ENCODE peak calls at places on chromosomes 4 and X, in ten cellular contexts. C is esophagus squamous epithelium, K is stomach, F is lower leg skin, M is spleen, G is IMR-90, N is A549, Y is heart left ventricle, E is sigmoid colon, J is HCT116. D is an unnamed sample.

GRCh38 chr4:74618659-74619058 is 173.7 kb downstream of the AREG start:
- DNase-seq in C (no peak), K (no peak), F (no peak), M (no peak), G (peak), N (peak), Y (no peak), E (no peak), J (no peak), D (peak)

GRCh38 chrX:72352786-72353185 is 47.1 kb upstream of the CITED1 start:
- DNase-seq in C (no peak), K (no peak), F (no peak), M (no peak), G (no peak), N (no peak), Y (no peak), E (no peak), J (no peak), D (no peak)

GRCh38 chrX:52263417-52263816 is 78.7 kb downstream of the MAGED4 start:
- DNase-seq in C (no peak), K (no peak), F (no peak), M (no peak), G (no peak), N (no peak), Y (no peak), E (no peak), J (no peak), D (no peak)

GRCh38 chr4:159048166-159048886 is 54.6 kb upstream of the RAPGEF2 start:
- DNase-seq in C (no peak), K (peak), F (peak), M (no peak), G (peak), N (peak), Y (peak), E (peak), J (no peak), D (peak)

GRCh38 chr4:25702848-25703247 is 47.2 kb downstream of the SLC34A2 start:
- DNase-seq in C (no peak), K (no peak), F (no peak), M (no peak), G (peak), N (no peak), Y (peak), E (no peak), J (no peak), D (no peak)

GRCh38 chr4:15336410-15337184 is 91.2 kb upstream of the C1QTNF7 start:
- DNase-seq in C (no peak), K (no peak), F (no peak), M (no peak), G (peak), N (no peak), Y (no peak), E (no peak), J (no peak), D (peak)

GRCh38 chrX:129318375-129318774 is 204.9 kb downstream of the SMARCA1 start:
- DNase-seq in C (no peak), K (no peak), F (no peak), M (no peak), G (peak), N (peak), Y (no peak), E (no peak), J (peak), D (no peak)

GRCh38 chr4:159443975-159444374 is 341.1 kb downstream of the RAPGEF2 start:
- DNase-seq in C (no peak), K (no peak), F (no peak), M (no peak), G (peak), N (no peak), Y (no peak), E (no peak), J (no peak), D (no peak)

GRCh38 chr4:36168127-36168898 is 76.0 kb downstream of the ARAP2 start:
- DNase-seq in C (no peak), K (no peak), F (no peak), M (no peak), G (peak), N (no peak), Y (no peak), E (no peak), J (no peak), D (no peak)

GRCh38 chr4:26273308-26273980 is 47.4 kb upstream of the RBPJ start:
- DNase-seq in C (no peak), K (no peak), F (no peak), M (no peak), G (no peak), N (no peak), Y (peak), E (peak), J (no peak), D (no peak)

GRCh38 chr4:2787230-2788100 is 5.4 kb upstream of the SH3BP2 start:
- DNase-seq in C (no peak), K (peak), F (peak), M (peak), G (no peak), N (no peak), Y (peak), E (peak), J (no peak), D (no peak)

GRCh38 chr4:827209-828081 is 1.5 kb upstream of the CPLX1 start:
- DNase-seq in C (no peak), K (no peak), F (no peak), M (peak), G (no peak), N (no peak), Y (no peak), E (peak), J (no peak), D (no peak)

GRCh38 chrX:21708116-21708515 is 49.8 kb downstream of the SMPX start:
- DNase-seq in C (no peak), K (no peak), F (no peak), M (no peak), G (no peak), N (no peak), Y (no peak), E (no peak), J (no peak), D (no peak)

GRCh38 chr4:7658297-7659204 is 223.8 kb upstream of the PSAPL1 start:
- DNase-seq in C (no peak), K (no peak), F (no peak), M (peak), G (peak), N (no peak), Y (no peak), E (no peak), J (no peak), D (no peak)

GRCh38 chrX:103817502-103817901 is 14.6 kb downstream of the RAB9B start:
- DNase-seq in C (no peak), K (no peak), F (no peak), M (no peak), G (peak), N (peak), Y (no peak), E (no peak), J (peak), D (no peak)

GRCh38 chr4:119204898-119205297 is 7.6 kb upstream of the USP53 start:
- DNase-seq in C (no peak), K (no peak), F (no peak), M (no peak), G (no peak), N (no peak), Y (no peak), E (no peak), J (no peak), D (no peak)

GRCh38 chr4:1788254-1788973 is 4.7 kb upstream of the FGFR3 start:
- DNase-seq in C (no peak), K (no peak), F (no peak), M (no peak), G (no peak), N (no peak), Y (no peak), E (no peak), J (no peak), D (no peak)

GRCh38 chr4:82583897-82584604 is 22.3 kb upstream of the TMEM150C start:
- DNase-seq in C (no peak), K (no peak), F (no peak), M (no peak), G (no peak), N (no peak), Y (no peak), E (no peak), J (no peak), D (no peak)

GRCh38 chrX:68454476-68455150 is 21.3 kb upstream of the OPHN1 start:
- DNase-seq in C (no peak), K (no peak), F (no peak), M (no peak), G (no peak), N (peak), Y (no peak), E (no peak), J (no peak), D (no peak)

GRCh38 chr4:3712112-3712805 is 53.9 kb upstream of the ADRA2C start:
- DNase-seq in C (no peak), K (no peak), F (no peak), M (peak), G (no peak), N (no peak), Y (no peak), E (no peak), J (no peak), D (no peak)

GRCh38 chr4:130722370-130722769 is 1626.4 kb downstream of the C4orf33 start:
- DNase-seq in C (no peak), K (no peak), F (no peak), M (no peak), G (no peak), N (peak), Y (no peak), E (no peak), J (no peak), D (no peak)

GRCh38 chr4:53010320-53010719 is 148.2 kb downstream of the RASL11B start:
- DNase-seq in C (no peak), K (no peak), F (no peak), M (no peak), G (peak), N (no peak), Y (peak), E (peak), J (no peak), D (no peak)

GRCh38 chr4:46390353-46391058 is 578 bp upstream of the GABRA2 start:
- DNase-seq in C (no peak), K (no peak), F (no peak), M (no peak), G (no peak), N (no peak), Y (no peak), E (no peak), J (no peak), D (no peak)

GRCh38 chrX:1465261-1466231 is 12.8 kb upstream of the ASMTL start:
- DNase-seq in C (no peak), K (peak), F (peak), M (peak), G (no peak), N (no peak), Y (no peak), E (peak), J (no peak), D (no peak)

GRCh38 chr4:7756561-7757355 is 182.9 kb downstream of the AFAP1 start:
- DNase-seq in C (no peak), K (no peak), F (no peak), M (peak), G (no peak), N (no peak), Y (no peak), E (no peak), J (no peak), D (no peak)

GRCh38 chrX:103378990-103379389 is 2.7 kb downstream of the BEX3 start:
- DNase-seq in C (no peak), K (no peak), F (no peak), M (no peak), G (peak), N (no peak), Y (no peak), E (no peak), J (no peak), D (no peak)

GRCh38 chrX:56343664-56344063 is 111.5 kb downstream of the KLF8 start:
- DNase-seq in C (no peak), K (no peak), F (no peak), M (no peak), G (no peak), N (no peak), Y (no peak), E (no peak), J (no peak), D (no peak)

GRCh38 chr4:8282134-8282641 is 12.6 kb downstream of the HTRA3 start:
- DNase-seq in C (no peak), K (no peak), F (no peak), M (peak), G (no peak), N (no peak), Y (no peak), E (peak), J (no peak), D (no peak)

GRCh38 chr4:179867300-179867878 is 2375.8 kb upstream of the TENM3 start:
- DNase-seq in C (no peak), K (no peak), F (no peak), M (no peak), G (peak), N (peak), Y (no peak), E (no peak), J (peak), D (peak)

GRCh38 chrX:110588164-110588563 is 207.5 kb downstream of the CHRDL1 start:
- DNase-seq in C (no peak), K (no peak), F (no peak), M (no peak), G (no peak), N (no peak), Y (no peak), E (no peak), J (no peak), D (no peak)

GRCh38 chrX:26783512-26784225 is 567.7 kb downstream of the MAGEB5 start:
- DNase-seq in C (no peak), K (peak), F (no peak), M (peak), G (peak), N (peak), Y (no peak), E (no peak), J (peak), D (no peak)

DNA sequence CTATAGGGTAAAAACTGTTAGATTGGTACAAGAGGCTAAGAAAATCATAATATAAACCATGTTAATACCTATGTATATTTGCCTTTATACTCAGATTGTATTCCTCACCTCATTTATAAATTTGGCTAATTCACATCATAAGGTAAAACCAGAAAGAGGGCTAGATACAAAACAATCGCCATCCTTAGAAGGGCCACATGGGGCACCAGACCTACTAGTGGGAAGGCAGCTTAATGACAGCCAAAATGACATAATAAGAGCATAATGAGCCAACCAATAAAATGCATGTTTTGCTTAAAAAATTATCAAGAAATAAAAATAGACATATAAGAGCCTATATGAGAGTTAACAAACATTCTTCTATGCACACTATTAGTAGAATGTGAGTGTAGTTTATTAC is 107.3 kb upstream of the PRDX4 start:
- DNase-seq in C (no peak), K (no peak), F (no peak), M (no peak), G (no peak), N (no peak), Y (no peak), E (no peak), J (no peak), D (no peak)
- TF ChIP-seq POLR2A in C (no peak), K (no peak), F (no peak), M (no peak), G (no peak), N (no peak), Y (no peak), E (no peak), J (no peak), D (no peak)

GRCh38 chrX:154025230-154025629 is 5.5 kb upstream of the IRAK1 start:
- DNase-seq in C (no peak), K (no peak), F (no peak), M (no peak), G (no peak), N (no peak), Y (no peak), E (peak), J (no peak), D (no peak)
- TF ChIP-seq POLR2A in C (peak), K (no peak), F (no peak), M (no peak), G (no peak), N (no peak), Y (no peak), E (no peak), J (no peak), D (no peak)

DNA sequence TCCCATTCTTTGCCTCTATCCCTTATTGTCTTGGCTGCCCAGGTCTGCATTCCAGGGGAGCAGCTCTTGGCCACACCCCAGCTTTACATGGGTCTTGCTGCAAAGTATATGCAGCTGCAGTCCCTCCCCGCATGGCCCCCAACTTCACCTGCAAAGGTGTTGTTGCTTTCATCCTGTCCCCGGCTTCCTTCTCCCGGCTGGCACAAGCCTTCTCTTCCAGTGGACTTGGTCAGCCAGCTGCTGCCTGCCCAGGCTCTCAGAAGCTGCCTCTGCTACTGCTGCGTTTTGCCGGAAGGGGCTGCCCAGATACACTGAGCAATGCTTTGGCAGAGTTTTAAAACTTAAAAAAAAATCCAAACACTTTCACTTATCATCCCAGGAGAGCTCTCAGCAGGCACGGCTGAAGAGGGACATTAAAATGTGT is 121.2 kb upstream of the PDLIM3 start:
- DNase-seq in C (no peak), K (peak), F (no peak), M (no peak), G (peak), N (no peak), Y (peak), E (peak), J (no peak), D (no peak)
- TF ChIP-seq POLR2A in C (no peak), K (no peak), F (no peak), M (no peak), G (no peak), N (no peak), Y (no peak), E (peak), J (no peak), D (no peak)

GRCh38 chr4:41933997-41934812 is 1.0 kb upstream of the TMEM33 start:
- DNase-seq in C (no peak), K (no peak), F (no peak), M (no peak), G (no peak), N (peak), Y (no peak), E (no peak), J (peak), D (no peak)
- TF ChIP-seq POLR2A in C (no peak), K (no peak), F (no peak), M (no peak), G (no peak), N (no peak), Y (no peak), E (no peak), J (no peak), D (no peak)

GRCh38 chrX:154487518-154488290 is 1.3 kb upstream of the UBL4A start:
- DNase-seq in C (no peak), K (no peak), F (no peak), M (peak), G (no peak), N (no peak), Y (no peak), E (peak), J (no peak), D (no peak)

GRCh38 chrX:154486052-154486395 is 391 bp downstream of the UBL4A start:
- DNase-seq in C (no peak), K (peak), F (no peak), M (peak), G (no peak), N (no peak), Y (peak), E (peak), J (no peak), D (no peak)

GRCh38 chrX:154485150-154486051 is 1.0 kb downstream of the UBL4A start:
- DNase-seq in C (no peak), K (no peak), F (no peak), M (peak), G (no peak), N (no peak), Y (no peak), E (peak), J (no peak), D (no peak)

GRCh38 chrX:154488336-154489075 is 1.9 kb downstream of the SLC10A3 start:
- DNase-seq in C (no peak), K (no peak), F (no peak), M (peak), G (no peak), N (no peak), Y (no peak), E (no peak), J (no peak), D (no peak)

GRCh38 chrX:154486396-154487207 is at the start of gene UBL4A:
- DNase-seq in C (no peak), K (peak), F (no peak), M (peak), G (peak), N (peak), Y (peak), E (peak), J (peak), D (peak)
- TF ChIP-seq POLR2A in C (peak), K (no peak), F (no peak), M (no peak), G (no peak), N (peak), Y (no peak), E (no peak), J (no peak), D (peak)

DNA sequence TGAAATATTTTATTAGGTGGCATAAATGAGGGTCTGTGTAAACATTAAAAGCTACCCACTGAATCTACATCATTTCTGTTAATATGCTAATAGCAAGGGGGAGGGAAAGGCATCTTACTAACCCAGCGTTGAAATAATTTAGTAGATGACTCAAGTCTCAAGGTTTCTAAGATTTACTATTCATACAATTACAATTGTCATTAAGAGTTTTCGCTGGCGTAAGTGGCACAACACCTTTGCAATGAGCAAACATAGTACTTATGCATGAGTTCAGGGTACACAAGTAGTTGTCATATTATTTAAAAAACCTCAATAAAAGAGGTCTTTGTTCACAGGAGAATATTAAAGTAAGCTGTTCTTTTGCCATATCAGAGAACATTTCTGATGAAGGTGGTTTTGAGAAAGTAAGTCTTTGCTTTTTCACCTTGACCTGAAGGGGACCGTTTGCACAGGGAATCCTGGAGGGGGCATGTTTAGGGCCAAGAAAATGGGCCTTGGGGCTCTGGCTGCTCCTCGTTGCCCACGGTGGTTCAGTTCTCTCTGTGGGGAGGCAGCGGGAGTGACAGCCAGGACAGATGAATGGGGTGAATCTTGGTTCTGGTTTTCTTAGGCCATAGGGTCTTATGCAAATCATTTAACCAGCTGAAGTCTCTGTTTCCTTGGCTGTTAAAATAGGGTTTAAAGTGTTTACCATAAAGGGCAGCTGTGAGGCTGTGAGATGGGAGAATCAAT is 4.4 kb upstream of the RHOH start:
- DNase-seq in C (no peak), K (no peak), F (no peak), M (no peak), G (no peak), N (no peak), Y (no peak), E (no peak), J (no peak), D (no peak)
- TF ChIP-seq POLR2A in C (peak), K (no peak), F (no peak), M (no peak), G (no peak), N (no peak), Y (no peak), E (no peak), J (no peak), D (no peak)